ENCODE peak calls at places on chromosomes 3 and 15, in nine cellular contexts. Z is OCI-M1, U is cardiac septum, E is skeletal muscle cell, B is nephron progenitor cell, A is H9, D is ELF-1, P is RWPE1, C is mesothelial cell of epicardium. O is an unnamed sample.

GRCh38 chr3:13600950-13601691 is 52.2 kb downstream of the FBLN2 start:
- DNase-seq in Z (peak; percentile 3), U (no peak), E (peak; percentile 39), B (no peak), A (no peak), D (no peak), P (peak; percentile 97), C (no peak), O (peak; percentile 81)

GRCh38 chr3:186022931-186023330 is 85.1 kb upstream of the TRA2B start:
- DNase-seq in Z (no peak), U (no peak), E (no peak), B (no peak), A (no peak), D (no peak), P (no peak), C (no peak), O (no peak)

GRCh38 chr15:35925634-35926380 is 379.8 kb upstream of the DPH6 start:
- DNase-seq in Z (peak; percentile 22), U (no peak), E (no peak), B (no peak), A (no peak), D (peak; percentile 3), P (peak; percentile 51), C (no peak), O (peak; percentile 8)

GRCh38 chr15:39139431-39140059 is 441.3 kb upstream of the THBS1 start:
- DNase-seq in Z (no peak), U (no peak), E (no peak), B (no peak), A (no peak), D (no peak), P (no peak), C (no peak), O (no peak)

GRCh38 chr15:56042982-56043980 is 49.9 kb upstream of the NEDD4 start:
- DNase-seq in Z (peak; percentile 86), U (no peak), E (no peak), B (no peak), A (no peak), D (no peak), P (no peak), C (no peak), O (no peak)

GRCh38 chr3:124256599-124256998 is 264.7 kb upstream of the ROPN1 start:
- DNase-seq in Z (no peak), U (no peak), E (no peak), B (no peak), A (no peak), D (peak; percentile 46), P (no peak), C (no peak), O (no peak)

GRCh38 chr3:38039899-38040261 is 872 bp downstream of the DLEC1 start:
- DNase-seq in Z (peak; percentile 78), U (peak; percentile 89), E (no peak), B (no peak), A (peak; percentile 66), D (no peak), P (no peak), C (no peak), O (no peak)

GRCh38 chr15:66729339-66729951 is 27.4 kb downstream of the SMAD6 start:
- DNase-seq in Z (no peak), U (no peak), E (no peak), B (peak; percentile 73), A (no peak), D (peak; percentile 61), P (no peak), C (no peak), O (no peak)

GRCh38 chr3:143859465-143860203 is 11.4 kb upstream of the SLC9A9 start:
- DNase-seq in Z (peak; percentile 68), U (no peak), E (no peak), B (no peak), A (no peak), D (no peak), P (no peak), C (no peak), O (no peak)

GRCh38 chr15:66240240-66240842 is 13.2 kb downstream of the MEGF11 start:
- DNase-seq in Z (no peak), U (no peak), E (no peak), B (no peak), A (no peak), D (no peak), P (no peak), C (no peak), O (no peak)

GRCh38 chr3:144324061-144324460 is 352.4 kb downstream of the DIPK2A start:
- DNase-seq in Z (no peak), U (no peak), E (no peak), B (no peak), A (no peak), D (no peak), P (no peak), C (no peak), O (no peak)

GRCh38 chr15:34620814-34621213 is 37.4 kb upstream of the GOLGA8B start:
- DNase-seq in Z (no peak), U (no peak), E (no peak), B (no peak), A (no peak), D (no peak), P (no peak), C (no peak), O (no peak)

GRCh38 chr15:59165726-59166125 is 40.9 kb upstream of the LDHAL6B start:
- DNase-seq in Z (no peak), U (no peak), E (no peak), B (no peak), A (no peak), D (no peak), P (peak; percentile 73), C (no peak), O (no peak)

GRCh38 chr3:141412087-141412935 is 44.0 kb downstream of the ZBTB38 start:
- DNase-seq in Z (peak; percentile 81), U (no peak), E (peak; percentile 71), B (no peak), A (no peak), D (peak; percentile 47), P (peak; percentile 42), C (no peak), O (no peak)

GRCh38 chr15:74319596-74320357 is 47.7 kb downstream of the CYP11A1 start:
- DNase-seq in Z (no peak), U (no peak), E (no peak), B (no peak), A (peak; percentile 88), D (peak; percentile 94), P (no peak), C (no peak), O (no peak)

GRCh38 chr3:126119008-126119675 is 35.2 kb upstream of the SLC41A3 start:
- DNase-seq in Z (no peak), U (peak; percentile 50), E (no peak), B (no peak), A (peak; percentile 10), D (no peak), P (peak; percentile 11), C (no peak), O (no peak)

GRCh38 chr3:31343075-31343474 is 189.7 kb upstream of the STT3B start:
- DNase-seq in Z (no peak), U (no peak), E (no peak), B (no peak), A (no peak), D (no peak), P (no peak), C (no peak), O (no peak)

GRCh38 chr15:41824062-41824745 is 3.7 kb upstream of the JMJD7 start:
- DNase-seq in Z (no peak), U (no peak), E (no peak), B (no peak), A (no peak), D (no peak), P (no peak), C (no peak), O (no peak)

GRCh38 chr15:95440712-95441111 is 889.8 kb upstream of the NR2F2 start:
- DNase-seq in Z (no peak), U (no peak), E (peak; percentile 33), B (no peak), A (no peak), D (no peak), P (no peak), C (no peak), O (no peak)

GRCh38 chr3:170420307-170420821 is 1.7 kb downstream of the CLDN11 start:
- DNase-seq in Z (no peak), U (no peak), E (no peak), B (no peak), A (peak; percentile 59), D (peak; percentile 45), P (no peak), C (no peak), O (no peak)

O was measured in RCC 7860.